ENCODE peak calls at places on chromosomes 7 and 10, in eight cellular contexts. X is cardiac muscle cell, O is astrocyte, Z is H9, V is heart left ventricle, E is A549, P is RWPE2, H is colonic mucosa. J is an unnamed sample. For H3K4me1, the result is how much of the 10 kb centered on the place peaks cover.

GRCh38 chr10:17709492-17709891 is 42.5 kb upstream of the TMEM236 start:
- DNase-seq in X (no peak), Z (no peak), H (no peak), V (no peak), E (no peak), O (no peak), P (no peak), J (no peak)

GRCh38 chr10:27360581-27361172 is 120.1 kb upstream of the ACBD5 start:
- DNase-seq in X (peak), H (peak), Z (peak), P (no peak), E (peak), V (peak), O (peak), J (peak)

GRCh38 chr7:130294314-130294713 is 1.4 kb downstream of the CPA4 start:
- DNase-seq in Z (no peak), E (no peak), V (no peak), O (peak), X (no peak), H (no peak), P (no peak), J (no peak)

GRCh38 chr7:73565675-73566342 is 8.3 kb upstream of the BCL7B start:
- DNase-seq in P (no peak), E (no peak), H (no peak), O (no peak), X (no peak), V (no peak), Z (no peak), J (no peak)

GRCh38 chr7:143172354-143172753 is 10.9 kb upstream of the TAS2R39 start:
- DNase-seq in P (no peak), V (no peak), Z (no peak), O (no peak), H (peak), X (no peak), E (peak), J (no peak)

GRCh38 chr7:91941450-91941849 is 788 bp downstream of the AKAP9 start:
- DNase-seq in Z (peak), H (peak), P (no peak), O (peak), V (peak), X (peak), E (peak), J (no peak)

GRCh38 chr7:123747620-123748141 is 1.1 kb downstream of the WASL start:
- DNase-seq in P (peak), O (peak), X (peak), H (peak), V (peak), Z (peak), E (peak), J (peak)

GRCh38 chr7:1140481-1141104 is 19.4 kb downstream of the ZFAND2A start:
- DNase-seq in P (no peak), E (no peak), V (no peak), X (no peak), O (no peak), Z (no peak), H (no peak), J (no peak)

GRCh38 chr10:11345224-11346054 is 266.0 kb downstream of the USP6NL start:
- DNase-seq in V (no peak), H (peak), P (no peak), E (peak), X (no peak), O (no peak), Z (peak), J (no peak)

GRCh38 chr7:36224916-36225858 is 72.1 kb downstream of the EEPD1 start:
- DNase-seq in X (no peak), P (no peak), V (no peak), Z (no peak), E (no peak), O (no peak), H (no peak), J (no peak)

GRCh38 chr10:31707578-31708411 is 220.8 kb downstream of the ARHGAP12 start:
- DNase-seq in V (peak), H (peak), P (no peak), Z (peak), X (peak), O (peak), E (no peak), J (peak)

GRCh38 chr7:75715864-75716263 is 22.9 kb downstream of the HIP1 start:
- DNase-seq in X (no peak), P (no peak), Z (no peak), O (no peak), V (no peak), E (no peak), H (no peak), J (no peak)

GRCh38 chr10:68348265-68348741 is 15.6 kb upstream of the PBLD start:
- DNase-seq in P (no peak), O (peak), X (peak), Z (peak), E (peak), H (peak), V (no peak), J (no peak)

GRCh38 chr10:132899054-132899750 is 43.2 kb downstream of the CFAP46 start:
- DNase-seq in E (no peak), Z (no peak), P (peak), H (no peak), V (no peak), O (no peak), X (no peak), J (peak)

GRCh38 chr7:42233939-42234338 is 3.1 kb downstream of the GLI3 start:
- DNase-seq in P (no peak), X (no peak), V (no peak), H (no peak), E (no peak), O (peak), Z (no peak), J (no peak)

GRCh38 chr10:74114041-74114448 is 36.6 kb downstream of the AP3M1 start:
- DNase-seq in H (no peak), V (no peak), P (no peak), E (no peak), Z (no peak), O (no peak), X (no peak), J (no peak)

GRCh38 chr10:93198401-93199175 is 124.9 kb downstream of the CYP26A1 start:
- DNase-seq in P (no peak), H (no peak), X (peak), Z (no peak), O (no peak), V (no peak), E (no peak), J (no peak)

GRCh38 chr7:105911961-105912575 is 35.7 kb upstream of the ATXN7L1 start:
- DNase-seq in H (no peak), Z (no peak), X (no peak), O (peak), E (no peak), P (no peak), V (no peak), J (no peak)

GRCh38 chr10:5596611-5597341 is 69.6 kb downstream of the ASB13 start:
- DNase-seq in V (no peak), E (no peak), H (no peak), O (no peak), X (no peak), Z (no peak), P (no peak), J (no peak)

GRCh38 chr10:99312501-99312900 is 16.7 kb upstream of the CNNM1 start:
- DNase-seq in P (no peak), E (no peak), H (no peak), V (no peak), O (no peak), Z (no peak), X (no peak), J (no peak)

GRCh38 chr10:72009430-72010081 is 45.4 kb downstream of the CHST3 start:
- DNase-seq in H (peak), Z (no peak), E (no peak), O (peak), V (peak), X (peak), P (peak), J (peak)

GRCh38 chr10:83564889-83565588 is 574.3 kb upstream of the GHITM start:
- DNase-seq in Z (no peak), V (no peak), X (no peak), E (no peak), H (no peak), P (no peak), O (no peak), J (no peak)

GRCh38 chr7:123883154-123883553 is 38.2 kb downstream of the HYAL4 start:
- DNase-seq in P (no peak), E (no peak), X (no peak), H (no peak), O (no peak), Z (no peak), V (no peak), J (no peak)

GRCh38 chr10:100744980-100745881 is at the start of gene PAX2:
- DNase-seq in Z (peak), P (no peak), X (no peak), H (no peak), E (peak), O (no peak), V (no peak), J (no peak)

GRCh38 chr10:119896937-119897336 is 4.4 kb downstream of the SEC23IP start:
- DNase-seq in V (peak), H (peak), Z (no peak), P (no peak), O (no peak), X (peak), E (peak), J (peak)

GRCh38 chr7:7422641-7423040 is 113.0 kb downstream of the COL28A1 start:
- DNase-seq in H (no peak), V (no peak), P (no peak), X (no peak), Z (no peak), E (no peak), O (no peak), J (no peak)

GRCh38 chr10:110848106-110848505 is 23.6 kb upstream of the PDCD4 start:
- DNase-seq in V (no peak), H (no peak), P (no peak), X (no peak), E (no peak), Z (no peak), O (no peak), J (no peak)

GRCh38 chr7:1105189-1105588 is 17.3 kb downstream of the GPER1 start:
- DNase-seq in O (no peak), V (no peak), H (no peak), P (no peak), Z (no peak), E (no peak), X (no peak), J (no peak)

DNA sequence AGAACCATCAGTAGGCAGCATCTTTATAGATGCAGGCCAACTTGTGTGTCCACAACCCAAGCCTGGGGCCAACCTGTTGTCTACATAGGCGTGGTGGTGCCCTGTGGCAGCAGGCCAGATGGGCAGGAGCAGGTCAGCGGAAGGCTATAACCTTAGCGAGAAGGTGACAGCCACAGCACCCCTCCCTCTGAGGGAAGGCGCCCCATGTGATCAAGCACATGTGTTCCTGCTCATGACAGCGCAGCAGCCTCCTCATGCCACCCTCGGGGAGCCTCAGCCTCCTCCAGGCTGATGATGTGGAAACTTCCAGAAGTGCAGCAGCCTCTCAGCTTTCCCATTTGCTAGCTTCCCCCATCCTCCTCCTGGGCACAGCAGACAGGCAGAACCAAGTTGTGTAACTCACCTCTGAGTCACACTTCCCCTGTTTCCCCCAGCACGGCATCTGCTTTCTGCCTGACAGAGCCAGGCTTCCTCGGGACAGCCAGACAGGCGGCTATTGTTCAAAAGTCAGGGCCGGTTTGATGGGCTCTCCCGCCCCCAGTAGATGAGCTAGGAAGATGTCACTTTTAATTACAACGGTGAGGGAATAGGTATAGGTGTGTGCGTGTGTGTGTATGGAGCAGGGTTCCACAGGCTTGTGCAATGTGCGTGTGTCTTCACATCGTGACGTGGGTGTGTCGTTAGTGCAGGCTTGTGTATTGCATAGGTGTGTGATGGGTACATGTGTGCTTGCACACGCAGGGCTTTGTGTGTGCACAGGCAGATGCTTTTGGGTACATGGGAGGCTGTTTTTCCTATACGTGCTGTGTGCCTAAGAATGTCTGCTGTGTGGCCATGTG is 311.9 kb upstream of the ZMIZ1 start:
- DNase-seq in H (peak), V (peak), X (no peak), E (peak), Z (no peak), P (peak), O (peak), J (peak)
- TF ChIP-seq CTCF in H (no peak), V (no peak), X (no peak), E (no peak), Z (no peak), P (peak), O (no peak), J (no peak)

DNA sequence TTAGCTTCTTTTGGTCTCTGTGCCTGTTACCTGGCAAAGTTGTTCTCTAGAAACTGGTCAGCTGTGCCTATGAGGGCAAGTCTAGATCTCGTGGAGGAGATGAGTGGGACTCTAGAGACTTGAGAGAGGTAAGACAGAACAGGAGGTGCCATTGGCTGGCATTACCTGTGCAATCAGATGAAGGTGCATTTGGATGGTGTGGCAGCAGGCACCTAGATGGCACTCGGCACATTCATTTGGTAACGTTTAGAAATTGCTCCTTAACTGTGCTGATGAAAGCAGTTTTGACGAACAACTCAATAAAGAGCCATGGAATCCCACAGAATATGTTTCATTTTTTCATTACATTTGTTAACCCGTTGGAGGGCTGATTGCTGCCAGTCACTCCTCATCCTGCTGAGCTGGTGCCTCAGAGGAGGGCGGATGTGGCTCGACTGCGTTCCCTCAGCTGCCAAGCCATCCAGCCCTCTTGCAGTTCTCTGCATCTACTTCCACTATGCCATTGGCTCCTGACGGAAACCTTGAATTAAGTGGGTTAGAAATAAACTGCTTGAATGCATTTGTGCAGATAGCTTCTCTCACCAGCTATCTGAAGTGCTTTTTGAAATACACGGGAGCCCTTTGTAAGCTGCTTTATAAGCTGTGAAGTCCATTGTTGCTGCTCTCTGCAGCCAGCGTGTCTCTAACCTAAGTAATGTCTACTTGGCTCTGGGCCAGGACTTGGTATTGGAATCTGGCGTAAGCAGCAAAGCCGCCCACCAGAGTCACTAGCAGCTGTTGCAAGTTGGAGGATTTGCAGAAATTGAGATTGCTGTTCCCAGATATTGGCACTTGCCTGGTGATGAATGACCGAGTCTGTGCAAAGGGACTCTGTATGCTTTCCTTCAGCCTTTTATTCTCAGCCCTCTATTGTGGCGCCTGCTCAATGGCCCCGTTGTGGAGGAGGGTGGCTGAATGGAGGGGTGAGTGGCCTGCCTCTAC is 87.4 kb downstream of the LRRC4 start:
- DNase-seq in P (no peak), X (peak), E (no peak), V (peak), O (peak), Z (no peak), H (no peak), J (no peak)
- H3K4me1 ChIP-seq in P (under half), X (under half), E (under half), V (under half), O (under half), Z (under half), H (under half), J (under half)

GRCh38 chr7:158420591-158421340 is 166.9 kb downstream of the PTPRN2 start:
- DNase-seq in O (no peak), P (no peak), Z (no peak), V (no peak), E (no peak), H (no peak), X (no peak), J (no peak)
- H3K27ac ChIP-seq in O (no peak), P (no peak), Z (no peak), V (no peak), E (no peak), H (no peak), X (no peak), J (no peak)

GRCh38 chr7:124996778-124997177 is 67.2 kb upstream of the POT1 start:
- DNase-seq in P (no peak), E (peak), Z (peak), H (no peak), O (no peak), X (no peak), V (no peak), J (no peak)
- TF ChIP-seq CTCF in P (peak), E (peak), Z (peak), H (no peak), O (no peak), X (peak), V (no peak), J (no peak)

GRCh38 chr10:79123547-79123963 is 54.8 kb downstream of the ZMIZ1 start:
- DNase-seq in E (no peak), V (no peak), X (no peak), Z (no peak), P (no peak), O (peak), H (no peak), J (no peak)
- H3K4me1 ChIP-seq in E (half or more), V (under half), X (under half), Z (under half), P (under half), O (under half), H (under half), J (under half)

GRCh38 chr10:102967123-102967522 is 49.0 kb downstream of the CNNM2 start:
- DNase-seq in E (no peak), Z (no peak), P (no peak), H (no peak), V (no peak), X (no peak), O (no peak), J (no peak)

GRCh38 chr10:102962259-102962658 is 44.2 kb downstream of the CNNM2 start:
- DNase-seq in Z (no peak), O (no peak), P (no peak), E (no peak), V (no peak), H (no peak), X (no peak), J (no peak)

GRCh38 chr10:102963237-102963886 is 45.3 kb downstream of the CNNM2 start:
- DNase-seq in V (no peak), E (peak), X (no peak), O (no peak), H (no peak), Z (no peak), P (no peak), J (no peak)

GRCh38 chr10:102964713-102965112 is 46.6 kb downstream of the CNNM2 start:
- DNase-seq in P (no peak), V (no peak), X (no peak), Z (no peak), E (no peak), O (no peak), H (no peak), J (no peak)

GRCh38 chr10:102965455-102965854 is 47.4 kb downstream of the CNNM2 start:
- DNase-seq in P (no peak), Z (no peak), V (no peak), E (peak), O (no peak), X (no peak), H (no peak), J (no peak)
- H3K27ac ChIP-seq in P (no peak), Z (no peak), V (no peak), E (peak), O (no peak), X (no peak), H (peak), J (no peak)

GRCh38 chr7:154832557-154833138 is 170.3 kb downstream of the PAXIP1 start:
- DNase-seq in Z (peak), P (no peak), V (no peak), E (peak), O (no peak), H (peak), X (peak), J (no peak)
- TF ChIP-seq CTCF in Z (peak), P (no peak), V (no peak), E (peak), O (no peak), H (peak), X (no peak), J (no peak)

GRCh38 chr7:6258440-6259182 is 13.8 kb downstream of the CYTH3 start:
- DNase-seq in H (no peak), X (no peak), V (no peak), O (peak), E (no peak), Z (no peak), P (no peak), J (no peak)
- H3K4me1 ChIP-seq in H (under half), X (under half), V (half or more), O (under half), E (half or more), Z (under half), P (under half), J (under half)

GRCh38 chr7:4700577-4701235 is 18.6 kb downstream of the FOXK1 start:
- DNase-seq in V (no peak), X (no peak), O (peak), H (no peak), P (no peak), Z (peak), E (peak), J (no peak)
- H3K27ac ChIP-seq in V (peak), X (no peak), O (peak), H (no peak), P (no peak), Z (no peak), E (peak), J (peak)

DNA sequence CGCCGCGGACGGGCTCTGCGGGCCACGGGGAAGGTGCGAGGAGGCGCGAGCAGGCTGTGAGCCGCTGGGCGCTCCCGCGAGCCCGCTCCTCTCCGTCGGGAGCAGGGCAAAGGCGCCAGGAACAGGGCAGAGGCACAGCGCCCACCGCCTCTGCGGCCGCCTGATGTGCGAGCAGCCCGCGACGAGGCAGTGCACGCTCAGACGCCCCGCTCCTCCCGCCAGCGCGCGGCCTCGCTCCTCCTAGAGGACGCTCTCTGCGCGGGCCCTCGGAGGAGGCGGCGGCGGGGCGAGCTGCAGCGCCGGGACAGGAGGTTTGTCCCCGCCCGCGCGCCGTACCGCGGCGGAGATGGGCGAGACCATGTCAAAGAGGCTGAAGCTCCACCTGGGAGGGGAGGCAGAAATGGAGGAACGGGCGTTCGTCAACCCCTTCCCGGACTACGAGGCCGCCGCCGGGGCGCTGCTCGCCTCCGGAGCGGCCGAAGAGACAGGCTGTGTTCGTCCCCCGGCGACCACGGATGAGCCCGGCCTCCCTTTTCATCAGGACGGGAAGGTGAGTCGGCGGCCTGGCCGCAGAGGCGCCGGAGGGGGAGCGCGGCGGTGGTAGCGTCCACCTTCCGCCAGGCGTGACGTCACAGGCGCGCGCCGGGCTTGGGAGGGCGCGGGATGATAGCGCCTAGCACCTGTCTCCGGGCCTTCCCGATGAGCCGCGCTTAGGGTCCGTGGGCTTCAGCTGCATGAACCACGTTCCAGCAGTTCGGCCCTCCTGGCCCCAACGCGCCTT is 733 bp downstream of the LANCL2 start:
- DNase-seq in X (peak), P (peak), Z (peak), V (peak), O (peak), E (peak), H (peak), J (peak)
- TF ChIP-seq CTCF in X (peak), P (peak), Z (peak), V (peak), O (no peak), E (no peak), H (peak), J (peak)

J was measured in uterus.